ENCODE peak calls at places on chromosomes 5 and 9, in seven cellular contexts. G is fibroblast of the aortic adventitia; D is choroid plexus epithelial cell; C is fibroblast of pulmonary artery; B is CD8-positive, alpha-beta T cell; H is GM06990; Q is heart right ventricle. A is an unnamed sample.

GRCh38 chr5:158546748-158547147 is 553.0 kb downstream of the EBF1 start:
- DNase-seq in G (no peak), D (no peak), C (no peak), B (no peak), H (no peak), Q (no peak), A (peak; percentile 73)

GRCh38 chr9:129919836-129920235 is 84.6 kb downstream of the USP20 start:
- DNase-seq in G (no peak), D (no peak), C (no peak), B (no peak), H (no peak), Q (no peak), A (no peak)

GRCh38 chr9:106731910-106732309 is 131.1 kb upstream of the ZNF462 start:
- DNase-seq in G (no peak), D (no peak), C (no peak), B (no peak), H (no peak), Q (no peak), A (no peak)

GRCh38 chr9:80004687-80005086 is 432.9 kb downstream of the TLE4 start:
- DNase-seq in G (no peak), D (no peak), C (no peak), B (no peak), H (no peak), Q (no peak), A (no peak)

GRCh38 chr5:69414885-69415583 is at the start of gene MARVELD2:
- DNase-seq in G (no peak), D (peak; percentile 52), C (peak; percentile 31), B (peak; percentile 46), H (peak; percentile 68), Q (peak; percentile 69), A (peak; percentile 39)

GRCh38 chr5:97383996-97384395 is 200.9 kb upstream of the RIOK2 start:
- DNase-seq in G (peak; percentile 18), D (peak; percentile 53), C (peak; percentile 25), B (no peak), H (no peak), Q (no peak), A (peak; percentile 33)

GRCh38 chr9:94149696-94150095 is 65.4 kb downstream of the PTPDC1 start:
- DNase-seq in G (no peak), D (no peak), C (no peak), B (no peak), H (no peak), Q (no peak), A (no peak)

GRCh38 chr5:19210886-19211285 is 777.1 kb downstream of the CDH18 start:
- DNase-seq in G (no peak), D (no peak), C (no peak), B (no peak), H (no peak), Q (no peak), A (no peak)

GRCh38 chr9:121599186-121599871 is 52.1 kb upstream of the DAB2IP start:
- DNase-seq in G (no peak), D (no peak), C (peak; percentile 20), B (no peak), H (no peak), Q (peak; percentile 82), A (no peak)

GRCh38 chr5:50963647-50964584 is 297.5 kb downstream of the PARP8 start:
- DNase-seq in G (no peak), D (no peak), C (no peak), B (no peak), H (peak; percentile 11), Q (no peak), A (no peak)

GRCh38 chr9:16029056-16029615 is 476.3 kb downstream of the CCDC171 start:
- DNase-seq in G (no peak), D (peak; percentile 59), C (no peak), B (no peak), H (no peak), Q (no peak), A (peak; percentile 95)

GRCh38 chr5:84825616-84826015 is 440.9 kb upstream of the EDIL3 start:
- DNase-seq in G (peak; percentile 55), D (peak; percentile 22), C (peak; percentile 1), B (no peak), H (no peak), Q (no peak), A (no peak)

GRCh38 chr5:61815343-61815742 is 483.3 kb downstream of the ZSWIM6 start:
- DNase-seq in G (no peak), D (no peak), C (no peak), B (no peak), H (no peak), Q (no peak), A (no peak)

GRCh38 chr5:61811052-61811451 is 479.0 kb downstream of the ZSWIM6 start:
- DNase-seq in G (no peak), D (no peak), C (no peak), B (no peak), H (no peak), Q (no peak), A (peak; percentile 22)

GRCh38 chr5:61816146-61816545 is 484.1 kb downstream of the ZSWIM6 start:
- DNase-seq in G (no peak), D (no peak), C (no peak), B (no peak), H (no peak), Q (no peak), A (no peak)

GRCh38 chr5:61816585-61817450 is 484.8 kb downstream of the ZSWIM6 start:
- DNase-seq in G (no peak), D (no peak), C (no peak), B (no peak), H (no peak), Q (no peak), A (no peak)

GRCh38 chr5:61813361-61813760 is 481.3 kb downstream of the ZSWIM6 start:
- DNase-seq in G (no peak), D (no peak), C (no peak), B (no peak), H (no peak), Q (no peak), A (no peak)
- H3K4me3 ChIP-seq in G (no peak overlapping the region), D (no peak overlapping the region), C (no peak overlapping the region), B (no peak overlapping the region), H (no peak overlapping the region), Q (no peak overlapping the region), A (no peak overlapping the region)

DNA sequence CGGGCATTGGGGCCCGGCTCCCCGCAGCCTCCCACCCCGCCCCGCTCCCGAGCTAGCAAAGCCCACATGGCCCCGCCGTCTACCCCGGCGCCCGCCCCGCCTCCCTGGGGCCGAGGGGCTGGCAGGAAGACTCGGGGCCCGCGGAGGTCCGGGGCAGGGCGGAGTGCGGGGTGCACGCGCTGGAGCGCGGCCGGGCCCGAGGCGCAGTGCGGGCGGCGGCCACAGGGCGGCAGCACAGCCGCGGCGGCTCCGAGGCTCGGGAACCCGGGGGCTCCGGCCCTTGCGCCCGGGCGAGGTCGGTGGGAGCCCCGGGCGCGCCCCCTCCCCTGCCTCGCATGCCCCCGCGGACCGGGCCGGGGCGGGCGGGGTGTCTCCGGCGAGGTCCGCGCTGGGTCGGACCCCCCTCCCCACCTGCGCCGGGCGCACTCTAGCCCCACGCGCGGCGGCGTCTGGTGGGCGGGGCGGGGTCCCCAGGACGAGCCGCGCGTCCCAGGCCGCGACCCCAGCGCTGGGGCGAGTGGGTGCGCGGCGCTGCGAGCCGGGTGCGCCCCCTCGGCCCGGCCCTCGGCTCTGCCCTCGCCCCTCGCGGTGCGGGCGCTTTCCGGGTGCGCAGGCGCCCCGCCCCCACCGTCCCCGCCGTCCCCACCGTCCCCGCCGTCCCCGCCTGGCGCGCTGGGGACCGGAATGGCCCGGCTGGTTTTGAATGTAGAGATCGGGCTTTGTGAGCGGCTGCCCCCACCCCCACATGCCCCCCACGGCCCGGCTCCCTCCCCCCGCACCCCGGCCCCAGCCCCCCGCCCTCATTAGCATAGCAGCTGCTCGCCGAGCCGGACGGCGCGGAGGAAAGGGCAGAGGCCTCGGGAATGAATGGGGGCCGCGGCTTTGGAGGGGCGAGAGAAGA is 6.5 kb downstream of the NRARP start:
- DNase-seq in G (no peak), D (peak; percentile 17), C (peak; percentile 26), B (peak; percentile 37), H (peak; percentile 65), Q (peak; percentile 55), A (no peak)
- TF ChIP-seq CTCF in G (peak; percentile 49), D (peak; percentile 33), C (no peak), B (peak; percentile 63), H (no peak), Q (peak; percentile 33), A (peak; percentile 16)

DNA sequence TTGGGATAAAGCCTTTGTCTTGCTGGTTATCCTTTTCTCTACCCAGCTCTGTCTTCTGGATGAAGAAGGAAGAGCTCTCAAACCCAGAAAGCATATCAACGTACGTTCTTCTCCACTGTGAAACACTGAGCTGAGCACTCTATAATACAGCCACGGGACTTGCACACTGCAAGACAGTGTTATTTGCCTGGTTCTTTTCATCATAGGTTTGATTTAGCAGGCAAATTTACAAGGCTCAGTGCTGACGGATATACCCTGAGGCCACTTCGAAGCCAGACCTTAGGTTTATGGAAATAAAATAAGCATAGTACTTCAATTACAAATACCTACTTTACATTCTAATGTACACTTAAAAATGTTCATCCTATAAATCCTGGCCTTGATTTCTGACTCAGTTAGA is 194.6 kb downstream of the DEPDC1B start:
- DNase-seq in G (no peak), D (no peak), C (no peak), B (no peak), H (no peak), Q (no peak), A (no peak)
- H3K4me3 ChIP-seq in G (no peak overlapping the region), D (no peak overlapping the region), C (no peak overlapping the region), B (no peak overlapping the region), H (no peak overlapping the region), Q (no peak overlapping the region), A (no peak overlapping the region)

GRCh38 chr5:141951341-141951781 is 6.6 kb downstream of the PCDH12 start:
- DNase-seq in G (no peak), D (peak; percentile 26), C (no peak), B (no peak), H (peak; percentile 26), Q (no peak), A (no peak)
- TF ChIP-seq CTCF in G (peak; percentile 33), D (peak; percentile 68), C (peak; percentile 49), B (peak; percentile 49), H (peak; percentile 72), Q (peak; percentile 40), A (peak; percentile 34)

DNA sequence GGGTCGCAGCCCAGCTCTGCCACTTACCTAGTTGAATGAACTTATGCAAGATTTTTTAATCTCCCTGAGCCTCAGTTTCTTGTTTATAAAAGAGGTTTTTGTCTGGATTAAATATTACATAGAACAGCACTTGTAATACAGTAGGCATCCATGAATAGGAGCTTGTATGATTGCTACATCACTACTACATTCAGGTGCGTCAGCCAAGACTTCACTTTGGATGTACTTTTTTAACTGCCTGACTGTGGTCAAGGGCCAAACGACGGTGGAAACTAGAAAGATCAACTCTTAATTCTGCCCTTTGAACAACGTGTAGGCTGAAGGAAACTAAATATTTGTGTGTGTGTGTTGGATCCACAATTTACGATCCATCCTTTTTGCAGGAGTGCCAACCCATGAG is 172.8 kb downstream of the RFK start:
- DNase-seq in G (no peak), D (no peak), C (no peak), B (no peak), H (no peak), Q (no peak), A (no peak)
- H3K4me3 ChIP-seq in G (no peak overlapping the region), D (no peak overlapping the region), C (no peak overlapping the region), B (no peak overlapping the region), H (no peak overlapping the region), Q (no peak overlapping the region), A (no peak overlapping the region)

GRCh38 chr5:141889282-141889871 is 11.2 kb upstream of the PCDH1 start:
- DNase-seq in G (peak; percentile 54), D (peak; percentile 53), C (peak; percentile 37), B (no peak), H (no peak), Q (no peak), A (no peak)
- TF ChIP-seq CTCF in G (peak; percentile 52), D (peak; percentile 70), C (peak; percentile 52), B (no peak), H (peak; percentile 47), Q (peak; percentile 42), A (peak; percentile 59)

GRCh38 chr5:15384581-15384980 is 115.4 kb upstream of the FBXL7 start:
- DNase-seq in G (no peak), D (no peak), C (no peak), B (no peak), H (no peak), Q (no peak), A (no peak)
- H3K4me3 ChIP-seq in G (no peak overlapping the region), D (no peak overlapping the region), C (no peak overlapping the region), B (no peak overlapping the region), H (no peak overlapping the region), Q (no peak overlapping the region), A (no peak overlapping the region)

A was measured in AG10803.